ENCODE peak calls at places on chromosomes 7 and 10, in seven cellular contexts. One of them, this sample, is unnamed.

GRCh38 chr7:64775289-64775688 is 18.9 kb upstream of the ZNF138 start:
- DNase-seq in transverse colon: no peak
- DNase-seq in suprapubic skin: no peak
- DNase-seq in tibial nerve: no peak
- DNase-seq in stomach: no peak
- DNase-seq in sigmoid colon: no peak
- DNase-seq in upper lobe of left lung: no peak
- DNase-seq in this sample: peak; percentile 29

GRCh38 chr7:131346885-131347592 is 19.4 kb downstream of the MKLN1 start:
- DNase-seq in transverse colon: no peak
- DNase-seq in suprapubic skin: no peak
- DNase-seq in tibial nerve: no peak
- DNase-seq in stomach: peak; percentile 39
- DNase-seq in sigmoid colon: no peak
- DNase-seq in upper lobe of left lung: no peak
- DNase-seq in this sample: no peak

GRCh38 chr10:96720422-96721206 is at the start of gene PIK3AP1:
- DNase-seq in transverse colon: peak; percentile 79
- DNase-seq in suprapubic skin: no peak
- DNase-seq in tibial nerve: peak; percentile 16
- DNase-seq in stomach: peak; percentile 66
- DNase-seq in sigmoid colon: peak; percentile 67
- DNase-seq in upper lobe of left lung: peak; percentile 93
- DNase-seq in this sample: no peak

GRCh38 chr7:132752431-132752830 is 176.2 kb upstream of the PLXNA4 start:
- DNase-seq in transverse colon: no peak
- DNase-seq in suprapubic skin: no peak
- DNase-seq in tibial nerve: no peak
- DNase-seq in stomach: no peak
- DNase-seq in sigmoid colon: no peak
- DNase-seq in upper lobe of left lung: no peak
- DNase-seq in this sample: no peak

GRCh38 chr7:94064541-94065191 is 60.5 kb upstream of the BET1 start:
- DNase-seq in transverse colon: no peak
- DNase-seq in suprapubic skin: no peak
- DNase-seq in tibial nerve: no peak
- DNase-seq in stomach: no peak
- DNase-seq in sigmoid colon: no peak
- DNase-seq in upper lobe of left lung: no peak
- DNase-seq in this sample: no peak

GRCh38 chr10:49627644-49628247 is 13.9 kb downstream of the CHAT start:
- DNase-seq in transverse colon: no peak
- DNase-seq in suprapubic skin: peak; percentile 74
- DNase-seq in tibial nerve: no peak
- DNase-seq in stomach: no peak
- DNase-seq in sigmoid colon: peak; percentile 49
- DNase-seq in upper lobe of left lung: no peak
- DNase-seq in this sample: no peak

GRCh38 chr10:12539350-12540164 is 190.2 kb downstream of the CAMK1D start:
- DNase-seq in transverse colon: no peak
- DNase-seq in suprapubic skin: peak; percentile 82
- DNase-seq in tibial nerve: no peak
- DNase-seq in stomach: no peak
- DNase-seq in sigmoid colon: no peak
- DNase-seq in upper lobe of left lung: no peak
- DNase-seq in this sample: peak; percentile 90

GRCh38 chr10:356452-356851 is 221.2 kb downstream of the ZMYND11 start:
- DNase-seq in transverse colon: no peak
- DNase-seq in suprapubic skin: no peak
- DNase-seq in tibial nerve: no peak
- DNase-seq in stomach: no peak
- DNase-seq in sigmoid colon: no peak
- DNase-seq in upper lobe of left lung: no peak
- DNase-seq in this sample: no peak

GRCh38 chr7:83704564-83704963 is 55.6 kb upstream of the SEMA3E start:
- DNase-seq in transverse colon: no peak
- DNase-seq in suprapubic skin: no peak
- DNase-seq in tibial nerve: no peak
- DNase-seq in stomach: no peak
- DNase-seq in sigmoid colon: no peak
- DNase-seq in upper lobe of left lung: no peak
- DNase-seq in this sample: no peak

GRCh38 chr10:102678842-102679289 is 34.6 kb downstream of the TRIM8 start:
- DNase-seq in transverse colon: peak; percentile 71
- DNase-seq in suprapubic skin: no peak
- DNase-seq in tibial nerve: peak; percentile 53
- DNase-seq in stomach: peak; percentile 78
- DNase-seq in sigmoid colon: peak; percentile 69
- DNase-seq in upper lobe of left lung: peak; percentile 88
- DNase-seq in this sample: no peak

GRCh38 chr7:25308898-25309521 is 80.7 kb upstream of the NPVF start:
- DNase-seq in transverse colon: no peak
- DNase-seq in suprapubic skin: no peak
- DNase-seq in tibial nerve: no peak
- DNase-seq in stomach: no peak
- DNase-seq in sigmoid colon: no peak
- DNase-seq in upper lobe of left lung: no peak
- DNase-seq in this sample: no peak

GRCh38 chr7:41869091-41869490 is 166.2 kb upstream of the INHBA start:
- DNase-seq in transverse colon: no peak
- DNase-seq in suprapubic skin: no peak
- DNase-seq in tibial nerve: no peak
- DNase-seq in stomach: no peak
- DNase-seq in sigmoid colon: no peak
- DNase-seq in upper lobe of left lung: no peak
- DNase-seq in this sample: no peak

GRCh38 chr7:100486753-100487446 is 3.2 kb downstream of the NYAP1 start:
- DNase-seq in transverse colon: no peak
- DNase-seq in suprapubic skin: no peak
- DNase-seq in tibial nerve: no peak
- DNase-seq in stomach: no peak
- DNase-seq in sigmoid colon: no peak
- DNase-seq in upper lobe of left lung: peak; percentile 84
- DNase-seq in this sample: no peak

GRCh38 chr10:13984647-13985155 is 346.0 kb downstream of the FRMD4A start:
- DNase-seq in transverse colon: no peak
- DNase-seq in suprapubic skin: no peak
- DNase-seq in tibial nerve: no peak
- DNase-seq in stomach: no peak
- DNase-seq in sigmoid colon: no peak
- DNase-seq in upper lobe of left lung: no peak
- DNase-seq in this sample: no peak

GRCh38 chr10:13989616-13990015 is 341.1 kb downstream of the FRMD4A start:
- DNase-seq in transverse colon: no peak
- DNase-seq in suprapubic skin: no peak
- DNase-seq in tibial nerve: no peak
- DNase-seq in stomach: no peak
- DNase-seq in sigmoid colon: no peak
- DNase-seq in upper lobe of left lung: no peak
- DNase-seq in this sample: no peak

GRCh38 chr10:13990918-13991317 is 339.8 kb downstream of the FRMD4A start:
- DNase-seq in transverse colon: no peak
- DNase-seq in suprapubic skin: no peak
- DNase-seq in tibial nerve: no peak
- DNase-seq in stomach: peak; percentile 47
- DNase-seq in sigmoid colon: no peak
- DNase-seq in upper lobe of left lung: no peak
- DNase-seq in this sample: no peak

GRCh38 chr10:13990392-13990805 is 340.3 kb downstream of the FRMD4A start:
- DNase-seq in transverse colon: no peak
- DNase-seq in suprapubic skin: no peak
- DNase-seq in tibial nerve: no peak
- DNase-seq in stomach: no peak
- DNase-seq in sigmoid colon: peak; percentile 70
- DNase-seq in upper lobe of left lung: no peak
- DNase-seq in this sample: no peak

DNA sequence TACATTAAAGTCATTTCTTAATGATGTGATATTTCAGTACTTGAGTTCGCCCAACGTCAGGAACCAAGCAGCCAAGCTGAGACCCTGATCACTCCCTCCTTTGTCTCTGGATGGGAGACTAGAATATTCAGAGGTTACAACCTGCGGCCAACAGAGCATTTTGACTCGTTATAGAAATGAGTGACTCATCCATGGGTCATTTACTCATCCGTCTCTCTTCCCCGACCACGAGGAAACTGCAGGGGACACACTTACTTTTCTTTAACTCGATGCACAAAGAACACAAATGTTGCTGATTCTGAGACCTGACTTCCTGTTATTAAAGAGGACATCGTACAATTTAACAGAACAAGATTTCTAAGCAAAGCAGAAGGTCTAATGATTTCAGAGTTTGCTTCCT is 343.3 kb downstream of the FRMD4A start:
- DNase-seq in transverse colon: no peak
- DNase-seq in suprapubic skin: no peak
- DNase-seq in tibial nerve: no peak
- DNase-seq in stomach: no peak
- DNase-seq in sigmoid colon: no peak
- DNase-seq in upper lobe of left lung: no peak
- DNase-seq in this sample: no peak
- TF ChIP-seq CTCF in transverse colon: no peak
- TF ChIP-seq CTCF in suprapubic skin: no peak
- TF ChIP-seq CTCF in tibial nerve: no peak
- TF ChIP-seq CTCF in stomach: no peak
- TF ChIP-seq CTCF in sigmoid colon: no peak
- TF ChIP-seq CTCF in upper lobe of left lung: no peak
- TF ChIP-seq CTCF in this sample: no peak

GRCh38 chr7:20116869-20117268 is 100.3 kb downstream of the MACC1 start:
- DNase-seq in transverse colon: no peak
- DNase-seq in suprapubic skin: no peak
- DNase-seq in tibial nerve: no peak
- DNase-seq in stomach: no peak
- DNase-seq in sigmoid colon: no peak
- DNase-seq in upper lobe of left lung: no peak
- DNase-seq in this sample: no peak

GRCh38 chr7:20121404-20121803 is 95.8 kb downstream of the MACC1 start:
- DNase-seq in transverse colon: no peak
- DNase-seq in suprapubic skin: no peak
- DNase-seq in tibial nerve: no peak
- DNase-seq in stomach: no peak
- DNase-seq in sigmoid colon: no peak
- DNase-seq in upper lobe of left lung: no peak
- DNase-seq in this sample: no peak

DNA sequence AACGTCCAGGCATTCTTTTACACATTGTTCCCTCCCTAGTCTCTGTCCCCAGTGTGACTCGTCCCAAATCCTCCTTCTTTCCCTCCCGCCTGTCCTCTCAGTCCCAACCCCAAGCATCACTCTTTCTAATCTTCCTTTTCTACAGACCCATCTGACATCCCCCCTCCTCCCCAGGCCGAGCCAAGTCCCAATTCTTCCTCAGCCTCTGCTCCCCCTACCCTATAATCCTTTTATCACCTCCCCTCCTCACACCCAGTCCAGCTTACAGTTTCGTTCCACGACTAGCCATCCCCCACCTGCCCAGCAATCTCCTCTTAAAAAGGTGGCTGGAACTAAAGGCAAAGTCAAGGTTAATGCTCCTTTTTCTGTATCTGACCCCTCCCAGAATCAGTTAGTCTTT is 95.1 kb downstream of the MACC1 start:
- DNase-seq in transverse colon: no peak
- DNase-seq in suprapubic skin: no peak
- DNase-seq in tibial nerve: no peak
- DNase-seq in stomach: no peak
- DNase-seq in sigmoid colon: no peak
- DNase-seq in upper lobe of left lung: no peak
- DNase-seq in this sample: no peak
- H3K27ac ChIP-seq in transverse colon: no peak overlapping the region
- H3K27ac ChIP-seq in suprapubic skin: no peak overlapping the region
- H3K27ac ChIP-seq in tibial nerve: no peak overlapping the region
- H3K27ac ChIP-seq in stomach: no peak overlapping the region
- H3K27ac ChIP-seq in sigmoid colon: no peak overlapping the region
- H3K27ac ChIP-seq in upper lobe of left lung: no peak overlapping the region
- H3K27ac ChIP-seq in this sample: no peak overlapping the region

DNA sequence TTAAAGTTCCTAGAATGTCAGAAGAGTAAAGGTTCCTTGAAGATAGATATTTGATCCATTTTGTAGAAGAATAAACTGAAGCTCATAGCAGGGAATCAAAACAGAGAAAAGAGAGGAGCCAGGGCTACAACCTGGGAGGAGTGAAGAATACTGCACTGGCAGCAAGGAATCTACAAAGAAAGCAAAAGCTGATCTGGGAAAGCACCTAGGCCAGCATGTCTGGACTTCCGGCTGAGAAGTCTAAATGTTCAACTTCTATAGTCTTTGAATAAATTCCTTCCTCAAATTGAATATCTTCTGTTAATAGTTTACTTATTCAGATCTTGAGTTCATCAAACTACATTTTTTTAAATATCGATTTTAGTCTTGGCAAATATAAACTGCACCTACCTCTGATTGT is 78.2 kb downstream of the VPS41 start:
- DNase-seq in transverse colon: no peak
- DNase-seq in suprapubic skin: no peak
- DNase-seq in tibial nerve: no peak
- DNase-seq in stomach: no peak
- DNase-seq in sigmoid colon: no peak
- DNase-seq in upper lobe of left lung: no peak
- DNase-seq in this sample: no peak
- TF ChIP-seq EP300 in transverse colon: no peak
- TF ChIP-seq EP300 in suprapubic skin: no peak
- TF ChIP-seq EP300 in tibial nerve: no peak
- TF ChIP-seq EP300 in stomach: no peak
- TF ChIP-seq EP300 in sigmoid colon: no peak
- TF ChIP-seq EP300 in upper lobe of left lung: no peak
- TF ChIP-seq EP300 in this sample: no peak

DNA sequence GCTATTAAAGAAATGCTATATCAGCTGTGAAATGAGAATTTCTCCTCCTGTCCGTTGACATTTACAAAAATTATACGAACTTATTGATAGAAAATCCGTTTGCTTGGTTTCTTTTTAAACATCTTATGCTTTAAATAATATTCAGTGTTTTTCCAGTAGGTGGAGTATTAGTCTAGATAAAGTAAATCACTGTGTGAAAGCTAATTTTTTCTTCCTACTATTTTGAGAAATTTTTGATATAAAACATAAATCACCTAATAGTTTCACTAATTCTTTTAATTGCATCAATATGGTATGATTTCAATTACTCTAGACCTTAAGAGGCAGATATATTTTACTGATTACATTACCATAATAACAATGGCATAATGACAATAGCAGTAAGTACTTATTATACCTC is 335.2 kb upstream of the C7orf33 start:
- DNase-seq in transverse colon: no peak
- DNase-seq in suprapubic skin: no peak
- DNase-seq in tibial nerve: no peak
- DNase-seq in stomach: no peak
- DNase-seq in sigmoid colon: no peak
- DNase-seq in upper lobe of left lung: no peak
- DNase-seq in this sample: no peak
- TF ChIP-seq CTCF in transverse colon: no peak
- TF ChIP-seq CTCF in suprapubic skin: no peak
- TF ChIP-seq CTCF in tibial nerve: peak; percentile 16
- TF ChIP-seq CTCF in stomach: no peak
- TF ChIP-seq CTCF in sigmoid colon: no peak
- TF ChIP-seq CTCF in upper lobe of left lung: no peak
- TF ChIP-seq CTCF in this sample: peak; percentile 12

GRCh38 chr7:134009314-134010109 is 117.6 kb upstream of the LRGUK start:
- DNase-seq in transverse colon: no peak
- DNase-seq in suprapubic skin: no peak
- DNase-seq in tibial nerve: no peak
- DNase-seq in stomach: no peak
- DNase-seq in sigmoid colon: no peak
- DNase-seq in upper lobe of left lung: no peak
- DNase-seq in this sample: no peak

GRCh38 chr7:134004829-134005505 is 122.2 kb upstream of the LRGUK start:
- DNase-seq in transverse colon: no peak
- DNase-seq in suprapubic skin: no peak
- DNase-seq in tibial nerve: no peak
- DNase-seq in stomach: no peak
- DNase-seq in sigmoid colon: no peak
- DNase-seq in upper lobe of left lung: no peak
- DNase-seq in this sample: no peak
- H3K27ac ChIP-seq in transverse colon: no peak overlapping the region
- H3K27ac ChIP-seq in suprapubic skin: no peak overlapping the region
- H3K27ac ChIP-seq in tibial nerve: no peak overlapping the region
- H3K27ac ChIP-seq in stomach: no peak overlapping the region
- H3K27ac ChIP-seq in sigmoid colon: no peak overlapping the region
- H3K27ac ChIP-seq in upper lobe of left lung: no peak overlapping the region
- H3K27ac ChIP-seq in this sample: no peak overlapping the region

This sample was measured in esophagus muscularis mucosa.